ENCODE peak calls at places on chromosomes 2 and 18, in seven cellular contexts. E is MM.1S; B is erythroblast; H is activated CD4-positive, alpha-beta T cell treated with anti-CD3 and anti-CD28 coated beads for 24 hours; S is left lung; J is testis; R is activated CD4-positive, CD25-positive, alpha-beta regulatory T cell. K is an unnamed sample.
A peak's percentile ranks its signal among the peaks of the same experiment; 100 is the strongest.

GRCh38 chr2:101622633-101623521 is 74.6 kb upstream of the MAP4K4 start:
- DNase-seq in E (no peak), B (no peak), H (no peak), S (no peak), J (no peak), R (no peak), K (peak; percentile 4)

GRCh38 chr2:170843656-170844055 is 27.0 kb downstream of the GAD1 start:
- DNase-seq in E (peak; percentile 7), B (no peak), H (no peak), S (no peak), J (no peak), R (no peak), K (no peak)

GRCh38 chr2:19949071-19949470 is 40.8 kb downstream of the WDR35 start:
- DNase-seq in E (no peak), B (no peak), H (no peak), S (no peak), J (no peak), R (no peak), K (no peak)

GRCh38 chr2:190794466-190795184 is 86.0 kb upstream of the GLS start:
- DNase-seq in E (no peak), B (no peak), H (no peak), S (no peak), J (no peak), R (no peak), K (no peak)

GRCh38 chr18:23828426-23828825 is 139.2 kb downstream of the LAMA3 start:
- DNase-seq in E (no peak), B (peak; percentile 10), H (peak; percentile 5), S (no peak), J (no peak), R (peak; percentile 14), K (peak; percentile 24)

GRCh38 chr18:48172226-48173006 is 236.8 kb downstream of the ZBTB7C start:
- DNase-seq in E (no peak), B (no peak), H (no peak), S (no peak), J (peak; percentile 85), R (no peak), K (no peak)

GRCh38 chr18:60157810-60158209 is 214.8 kb downstream of the MC4R start:
- DNase-seq in E (no peak), B (no peak), H (no peak), S (no peak), J (no peak), R (no peak), K (no peak)

GRCh38 chr2:196244966-196245365 is 73.6 kb upstream of the STK17B start:
- DNase-seq in E (no peak), B (no peak), H (no peak), S (no peak), J (no peak), R (no peak), K (no peak)

GRCh38 chr2:207239222-207239674 is 73.5 kb upstream of the KLF7 start:
- DNase-seq in E (no peak), B (no peak), H (no peak), S (peak; percentile 79), J (peak; percentile 67), R (no peak), K (no peak)

GRCh38 chr2:202185816-202186221 is 52.6 kb downstream of the SUMO1 start:
- DNase-seq in E (no peak), B (no peak), H (no peak), S (no peak), J (no peak), R (no peak), K (no peak)

GRCh38 chr2:40213616-40214015 is 238.3 kb downstream of the SLC8A1 start:
- DNase-seq in E (no peak), B (no peak), H (no peak), S (no peak), J (no peak), R (no peak), K (no peak)

K was measured in NAMALWA.